ENCODE peak calls at places on chromosomes 3 and 15, in eight cellular contexts. Q is astrocyte of the spinal cord; G is CD8-positive, alpha-beta T cell; Y is activated B cell treated with CpG ODN at 0.5 μM for 24 hours; T is PC-9; C is hepatocyte; F is mucosa of descending colon; H is neural crest cell. A is an unnamed sample.

GRCh38 chr3:72137865-72138861 is 353.2 kb upstream of the PROK2 start:
- DNase-seq in Q (no peak), G (no peak), Y (no peak), T (no peak), C (no peak), F (no peak), H (no peak), A (no peak)

GRCh38 chr3:107578523-107578922 is 55.8 kb downstream of the BBX start:
- DNase-seq in Q (no peak), G (no peak), Y (no peak), T (no peak), C (no peak), F (no peak), H (no peak), A (no peak)

GRCh38 chr15:55250392-55250791 is 39.2 kb downstream of the RAB27A start:
- DNase-seq in Q (peak; percentile 2), G (no peak), Y (no peak), T (no peak), C (peak; percentile 53), F (no peak), H (no peak), A (no peak)

GRCh38 chr3:189883113-189883753 is 237.5 kb downstream of the P3H2 start:
- DNase-seq in Q (no peak), G (no peak), Y (no peak), T (no peak), C (no peak), F (no peak), H (no peak), A (no peak)

GRCh38 chr15:45710657-45711056 is 75.8 kb downstream of the SQOR start:
- DNase-seq in Q (no peak), G (no peak), Y (no peak), T (no peak), C (peak; percentile 30), F (no peak), H (no peak), A (no peak)

GRCh38 chr15:51260262-51260661 is 78.1 kb downstream of the CYP19A1 start:
- DNase-seq in Q (no peak), G (no peak), Y (no peak), T (no peak), C (no peak), F (no peak), H (no peak), A (no peak)

GRCh38 chr15:95664435-95664834 is 666.1 kb upstream of the NR2F2 start:
- DNase-seq in Q (no peak), G (no peak), Y (no peak), T (no peak), C (no peak), F (no peak), H (no peak), A (no peak)

GRCh38 chr3:177596248-177596821 is 399.1 kb upstream of the TBL1XR1 start:
- DNase-seq in Q (peak; percentile 64), G (no peak), Y (no peak), T (peak; percentile 72), C (peak; percentile 46), F (no peak), H (no peak), A (no peak)

GRCh38 chr3:150407818-150408231 is 273 bp upstream of the TSC22D2 start:
- DNase-seq in Q (no peak), G (no peak), Y (no peak), T (no peak), C (no peak), F (no peak), H (no peak), A (no peak)

GRCh38 chr3:1092771-1093170 is at the start of gene CNTN6:
- DNase-seq in Q (peak; percentile 29), G (no peak), Y (no peak), T (no peak), C (peak; percentile 23), F (no peak), H (no peak), A (no peak)

GRCh38 chr3:58034738-58035511 is 26.7 kb downstream of the FLNB start:
- DNase-seq in Q (no peak), G (peak; percentile 70), Y (no peak), T (no peak), C (no peak), F (no peak), H (no peak), A (peak; percentile 17)

GRCh38 chr15:88586401-88587162 is 34.6 kb upstream of the AEN start:
- DNase-seq in Q (no peak), G (no peak), Y (no peak), T (no peak), C (no peak), F (no peak), H (no peak), A (no peak)

GRCh38 chr15:39579487-39580116 is 1.3 kb upstream of the THBS1 start:
- DNase-seq in Q (peak; percentile 90), G (no peak), Y (no peak), T (peak; percentile 83), C (peak; percentile 82), F (peak; percentile 70), H (peak; percentile 21), A (no peak)

GRCh38 chr3:99845335-99845734 is 27.7 kb downstream of the CMSS1 start:
- DNase-seq in Q (no peak), G (no peak), Y (no peak), T (no peak), C (no peak), F (no peak), H (no peak), A (no peak)

GRCh38 chr15:60674704-60675405 is 195.9 kb upstream of the ICE2 start:
- DNase-seq in Q (peak; percentile 42), G (no peak), Y (no peak), T (no peak), C (no peak), F (no peak), H (no peak), A (no peak)

GRCh38 chr3:11509175-11510000 is 134.3 kb downstream of the VGLL4 start:
- DNase-seq in Q (no peak), G (no peak), Y (no peak), T (no peak), C (peak; percentile 88), F (peak; percentile 77), H (peak; percentile 22), A (no peak)
- TF ChIP-seq CTCF in Q (peak; percentile 23), G (no peak), Y (no peak), T (no peak), C (no peak), F (no peak), H (no peak), A (no peak)

DNA sequence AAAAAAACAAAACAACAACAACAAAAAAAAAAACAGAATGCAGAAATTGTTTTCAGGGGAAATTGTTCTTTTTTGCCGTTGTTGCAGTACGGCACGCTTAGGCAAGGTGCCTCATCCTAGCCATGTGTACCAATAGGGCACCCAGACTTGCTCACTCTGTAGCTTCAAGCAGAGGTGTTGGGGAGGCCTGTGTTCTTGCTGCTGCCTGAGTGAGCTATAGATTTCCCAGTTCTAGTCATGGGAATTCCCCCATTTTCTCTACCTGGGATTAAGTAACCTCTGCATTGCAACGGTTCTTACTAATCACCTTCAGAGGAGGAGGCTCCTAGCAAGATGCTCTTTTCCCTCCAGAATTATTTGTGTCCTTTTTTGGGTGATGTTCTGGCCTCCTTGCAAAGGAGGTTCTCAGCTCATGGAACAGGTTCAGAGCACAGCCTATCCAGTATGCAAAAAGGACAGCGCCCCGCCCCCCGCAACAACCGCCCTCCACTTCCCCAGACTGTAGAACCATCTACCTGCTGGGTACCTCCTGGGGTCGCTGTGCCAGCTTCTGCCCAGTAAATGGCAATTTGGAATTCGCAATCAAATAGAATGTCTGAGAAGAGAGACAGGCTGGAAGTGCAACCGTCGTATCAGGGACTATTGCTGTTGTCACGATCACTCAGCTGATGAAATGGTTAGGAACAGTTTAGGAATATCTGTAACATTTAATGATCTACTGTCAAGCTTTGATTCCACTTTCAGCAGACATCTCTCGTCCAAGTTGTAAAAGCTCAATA is 13.1 kb upstream of the PARL start:
- DNase-seq in Q (no peak), G (no peak), Y (no peak), T (no peak), C (no peak), F (no peak), H (no peak), A (no peak)
- TF ChIP-seq CTCF in Q (no peak), G (no peak), Y (no peak), T (no peak), C (no peak), F (no peak), H (no peak), A (no peak)

GRCh38 chr3:160768918-160769317 is 12.9 kb downstream of the PPM1L start:
- DNase-seq in Q (no peak), G (no peak), Y (no peak), T (no peak), C (no peak), F (no peak), H (no peak), A (no peak)

GRCh38 chr3:160763073-160763472 is 7.0 kb downstream of the PPM1L start:
- DNase-seq in Q (no peak), G (no peak), Y (no peak), T (no peak), C (no peak), F (no peak), H (no peak), A (no peak)

GRCh38 chr3:160765211-160765610 is 9.2 kb downstream of the PPM1L start:
- DNase-seq in Q (no peak), G (no peak), Y (no peak), T (no peak), C (no peak), F (no peak), H (no peak), A (no peak)

GRCh38 chr3:160771811-160772459 is 15.9 kb downstream of the PPM1L start:
- DNase-seq in Q (no peak), G (no peak), Y (no peak), T (no peak), C (peak; percentile 7), F (no peak), H (no peak), A (no peak)

GRCh38 chr3:160768031-160768430 is 12.0 kb downstream of the PPM1L start:
- DNase-seq in Q (no peak), G (no peak), Y (no peak), T (no peak), C (no peak), F (no peak), H (no peak), A (no peak)
- TF ChIP-seq CTCF in Q (no peak), G (no peak), Y (no peak), T (no peak), C (no peak), F (no peak), H (no peak), A (no peak)

DNA sequence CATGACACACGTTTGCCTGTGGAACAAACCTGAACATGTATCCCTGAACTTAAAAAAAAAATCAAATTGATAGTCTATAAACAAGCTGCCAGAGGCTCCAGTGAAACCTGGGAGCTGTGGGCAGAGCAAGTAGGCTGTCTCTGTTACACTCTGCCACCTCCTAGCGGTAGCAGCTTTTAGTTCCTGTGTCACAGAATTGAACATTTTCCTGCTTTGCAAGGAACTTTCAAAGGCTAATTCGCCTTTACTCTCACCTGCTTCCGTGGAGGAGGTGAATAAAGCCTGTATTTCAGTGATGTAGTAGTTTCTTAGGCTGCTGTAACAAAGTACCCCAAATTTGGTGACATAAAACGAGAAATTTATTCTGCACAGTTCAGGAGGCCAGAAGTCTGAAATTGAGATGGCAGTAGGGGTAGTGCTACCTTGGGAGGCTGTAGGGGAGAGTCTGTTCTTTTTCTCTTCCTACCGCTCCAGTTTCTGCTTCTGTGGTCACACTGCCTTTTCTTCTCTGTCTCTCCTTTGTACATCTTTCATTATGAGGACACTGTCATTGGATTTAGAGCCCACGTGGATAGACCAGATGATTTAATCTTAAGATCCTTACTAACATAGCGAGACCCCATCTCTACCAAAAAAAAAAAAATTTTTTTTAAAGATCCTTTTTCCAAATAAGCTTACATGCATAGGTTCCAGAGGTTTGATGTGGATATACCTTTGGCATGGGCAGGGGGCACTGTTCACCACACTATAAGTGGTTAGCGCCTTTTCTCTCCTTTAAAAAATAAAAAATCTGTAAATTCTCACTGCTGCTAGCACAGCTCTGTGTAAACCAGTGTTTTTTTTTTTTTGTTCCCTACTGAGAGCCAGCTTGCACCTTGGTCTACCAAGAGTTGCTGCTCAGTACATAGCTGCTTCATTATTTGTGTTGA is 25.3 kb downstream of the FBXO22 start:
- DNase-seq in Q (peak; percentile 38), G (no peak), Y (no peak), T (no peak), C (peak; percentile 58), F (no peak), H (peak; percentile 9), A (no peak)
- TF ChIP-seq CTCF in Q (peak; percentile 62), G (no peak), Y (no peak), T (peak; percentile 47), C (peak; percentile 48), F (no peak), H (peak; percentile 55), A (peak; percentile 12)